ENCODE peak calls at places on chromosomes 3 and 15, in eight cellular contexts. M, D, C, B, N, X, W and E are unnamed samples.

GRCh38 chr15:20340931-20341661 is 200.5 kb downstream of the GOLGA6L6 start:
- DNase-seq in M (peak), D (peak), C (no peak), B (peak), N (no peak), X (peak), W (peak), E (peak)

GRCh38 chr15:45521596-45522167 is 873 bp downstream of the SLC30A4 start:
- DNase-seq in M (no peak), D (no peak), C (no peak), B (no peak), N (no peak), X (no peak), W (no peak), E (no peak)

GRCh38 chr3:184368804-184369183 is 7.3 kb downstream of the POLR2H start:
- DNase-seq in M (no peak), D (no peak), C (no peak), B (peak), N (no peak), X (peak), W (no peak), E (peak)

GRCh38 chr3:97914390-97914789 is 57.8 kb downstream of the RIOX2 start:
- DNase-seq in M (no peak), D (no peak), C (no peak), B (no peak), N (peak), X (no peak), W (no peak), E (no peak)

GRCh38 chr3:1960506-1960905 is 138.2 kb upstream of the CNTN4 start:
- DNase-seq in M (no peak), D (no peak), C (no peak), B (no peak), N (no peak), X (no peak), W (no peak), E (no peak)

GRCh38 chr15:45471151-45471550 is 51.4 kb downstream of the SLC30A4 start:
- DNase-seq in M (no peak), D (no peak), C (no peak), B (no peak), N (no peak), X (no peak), W (no peak), E (no peak)

GRCh38 chr3:106277731-106278130 is 408.9 kb upstream of the CBLB start:
- DNase-seq in M (no peak), D (no peak), C (no peak), B (no peak), N (peak), X (no peak), W (no peak), E (no peak)

GRCh38 chr15:33067456-33067855 is 127.1 kb downstream of the FMN1 start:
- DNase-seq in M (no peak), D (no peak), C (no peak), B (no peak), N (peak), X (no peak), W (no peak), E (no peak)

GRCh38 chr3:195453236-195453635 is 10.4 kb upstream of the ACAP2 start:
- DNase-seq in M (no peak), D (no peak), C (no peak), B (no peak), N (no peak), X (no peak), W (no peak), E (no peak)

GRCh38 chr3:189166334-189166733 is 5.4 kb upstream of the TPRG1 start:
- DNase-seq in M (no peak), D (no peak), C (no peak), B (no peak), N (no peak), X (no peak), W (no peak), E (no peak)

GRCh38 chr3:55285156-55285555 is 201.9 kb downstream of the WNT5A start:
- DNase-seq in M (no peak), D (no peak), C (no peak), B (no peak), N (no peak), X (no peak), W (no peak), E (no peak)

GRCh38 chr3:101099791-101100190 is 106.6 kb upstream of the ABI3BP start:
- DNase-seq in M (no peak), D (no peak), C (no peak), B (no peak), N (no peak), X (no peak), W (no peak), E (no peak)

GRCh38 chr3:152328841-152329240 is 60.1 kb downstream of the MBNL1 start:
- DNase-seq in M (no peak), D (no peak), C (no peak), B (no peak), N (peak), X (no peak), W (no peak), E (no peak)

GRCh38 chr3:175266993-175267960 is 408.1 kb downstream of the NAALADL2 start:
- DNase-seq in M (no peak), D (no peak), C (no peak), B (no peak), N (no peak), X (no peak), W (no peak), E (no peak)

GRCh38 chr15:69367231-69367630 is 46.9 kb upstream of the KIF23 start:
- DNase-seq in M (no peak), D (no peak), C (no peak), B (no peak), N (no peak), X (no peak), W (no peak), E (no peak)

GRCh38 chr3:126452213-126452612 is 23.5 kb downstream of the ZXDC start:
- DNase-seq in M (no peak), D (no peak), C (no peak), B (no peak), N (no peak), X (no peak), W (no peak), E (peak)

GRCh38 chr15:75532413-75533250 is 46.5 kb downstream of the PTPN9 start:
- DNase-seq in M (peak), D (peak), C (peak), B (peak), N (peak), X (peak), W (no peak), E (peak)
- H3K27ac ChIP-seq in M (no peak), D (peak), C (peak), B (peak), N (no peak), X (no peak), W (no peak), E (peak)

GRCh38 chr15:40511093-40511471 is 40.3 kb downstream of the CHST14 start:
- DNase-seq in M (no peak), D (no peak), C (no peak), B (no peak), N (peak), X (no peak), W (no peak), E (no peak)

GRCh38 chr15:40510201-40510600 is 39.4 kb downstream of the CHST14 start:
- DNase-seq in M (no peak), D (no peak), C (no peak), B (no peak), N (peak), X (no peak), W (no peak), E (no peak)

GRCh38 chr15:40511472-40512133 is 40.8 kb downstream of the CHST14 start:
- DNase-seq in M (peak), D (no peak), C (no peak), B (peak), N (peak), X (peak), W (peak), E (peak)

GRCh38 chr15:40516322-40516721 is 45.5 kb downstream of the CHST14 start:
- DNase-seq in M (no peak), D (no peak), C (no peak), B (no peak), N (no peak), X (no peak), W (no peak), E (no peak)

GRCh38 chr15:40512440-40512839 is 41.7 kb downstream of the CHST14 start:
- DNase-seq in M (no peak), D (no peak), C (no peak), B (no peak), N (no peak), X (no peak), W (no peak), E (no peak)
- H3K27ac ChIP-seq in M (no peak), D (no peak), C (no peak), B (no peak), N (no peak), X (no peak), W (no peak), E (no peak)

GRCh38 chr3:100023150-100023549 is 91.2 kb downstream of the FILIP1L start:
- DNase-seq in M (no peak), D (no peak), C (no peak), B (no peak), N (no peak), X (no peak), W (no peak), E (no peak)
- H3K27ac ChIP-seq in M (peak), D (peak), C (peak), B (peak), N (no peak), X (peak), W (no peak), E (no peak)

DNA sequence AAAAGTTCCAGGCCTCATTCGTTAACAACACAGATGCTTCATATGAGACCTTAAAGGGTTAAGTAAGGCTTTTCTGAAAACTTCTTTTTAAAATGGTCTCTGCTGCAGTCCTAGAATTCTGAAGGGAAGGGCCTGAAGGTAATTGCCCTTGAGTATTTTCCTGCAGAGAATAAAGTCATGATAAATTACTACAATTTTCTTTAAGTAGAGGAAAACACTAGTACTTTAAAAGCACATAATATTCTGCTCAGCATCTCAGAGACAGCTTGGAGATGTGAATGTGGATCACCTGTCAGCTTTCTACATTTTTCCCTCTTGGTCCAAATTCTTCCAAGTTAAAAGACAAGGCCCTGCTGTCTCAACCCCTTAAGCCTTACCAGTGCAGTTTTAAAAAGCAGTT is 419.5 kb downstream of the MFSD1 start:
- DNase-seq in M (no peak), D (no peak), C (no peak), B (no peak), N (no peak), X (no peak), W (no peak), E (no peak)
- H3K27ac ChIP-seq in M (no peak), D (no peak), C (no peak), B (no peak), N (no peak), X (no peak), W (no peak), E (no peak)

GRCh38 chr3:8793242-8793641 is 23.8 kb upstream of the OXTR start:
- DNase-seq in M (no peak), D (no peak), C (no peak), B (no peak), N (no peak), X (no peak), W (no peak), E (no peak)
- H3K27ac ChIP-seq in M (no peak), D (no peak), C (no peak), B (no peak), N (no peak), X (no peak), W (no peak), E (no peak)

DNA sequence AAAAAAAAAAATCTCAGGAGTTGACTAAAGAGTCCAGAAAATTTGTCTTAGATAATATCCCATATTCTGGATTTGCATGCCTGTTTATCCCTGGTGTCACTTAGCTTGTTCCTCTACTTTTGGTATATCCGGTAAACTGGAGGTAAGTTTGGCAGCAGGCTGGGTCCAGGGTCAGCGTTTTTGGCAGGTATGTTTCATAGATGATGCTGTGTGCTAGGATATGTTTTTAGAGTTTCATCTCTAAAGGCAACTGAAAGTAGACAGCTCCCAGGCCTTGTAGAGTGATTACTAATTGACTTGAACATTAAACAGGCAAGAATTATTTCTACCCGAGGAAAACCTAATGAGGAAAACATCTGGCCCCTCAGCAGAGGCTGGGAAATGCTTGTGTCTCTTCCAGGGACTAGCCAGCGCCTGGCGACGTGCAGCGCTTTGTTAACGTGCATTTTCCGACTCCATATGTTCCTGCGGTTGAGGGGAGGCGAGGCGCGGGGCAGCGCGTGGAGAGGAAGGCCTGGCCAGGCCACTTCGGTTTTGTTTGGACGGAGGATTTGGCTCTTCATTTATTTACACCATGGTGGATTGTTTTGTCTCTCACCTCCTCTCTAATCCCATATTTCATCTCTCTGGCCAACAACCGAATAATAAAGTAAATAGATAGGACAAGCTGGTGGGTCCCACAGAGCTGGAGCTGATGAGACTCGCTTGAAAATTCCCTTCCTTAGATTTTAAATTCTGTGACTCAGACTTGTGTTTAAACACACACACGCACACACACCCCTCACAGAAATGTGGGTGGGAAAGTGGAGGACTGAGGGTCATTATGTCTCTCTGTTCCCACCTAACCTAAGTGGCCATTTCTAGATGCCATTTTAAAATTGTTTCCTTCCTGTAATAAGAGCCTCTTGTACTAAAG is 65.3 kb downstream of the ASB7 start:
- DNase-seq in M (no peak), D (no peak), C (no peak), B (no peak), N (no peak), X (no peak), W (no peak), E (peak)
- H3K27ac ChIP-seq in M (no peak), D (no peak), C (no peak), B (peak), N (no peak), X (peak), W (peak), E (peak)

DNA sequence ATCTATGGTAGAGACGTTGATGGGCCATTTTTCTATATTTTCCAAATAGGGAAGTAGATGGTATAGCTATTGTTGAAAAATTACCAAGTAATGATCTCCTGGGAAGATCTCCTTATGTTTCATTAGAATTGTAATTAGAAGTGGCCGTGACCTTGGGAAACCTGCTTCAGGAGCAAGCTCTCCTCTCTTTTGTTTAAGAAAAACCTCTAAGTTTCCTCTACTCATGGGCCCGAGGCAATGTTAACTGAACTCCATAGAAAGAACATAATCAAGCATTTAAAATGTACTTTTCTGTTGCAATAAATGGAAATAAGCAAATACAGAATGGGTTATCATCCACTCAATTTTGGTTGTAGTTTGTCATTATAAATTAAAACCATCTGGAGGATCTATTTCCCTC is 511.2 kb upstream of the MDFIC2 start:
- DNase-seq in M (no peak), D (no peak), C (no peak), B (no peak), N (no peak), X (no peak), W (no peak), E (no peak)
- H3K27ac ChIP-seq in M (no peak), D (no peak), C (peak), B (no peak), N (no peak), X (no peak), W (no peak), E (no peak)

GRCh38 chr3:69182588-69183299 is 60.3 kb upstream of the LMOD3 start:
- DNase-seq in M (no peak), D (no peak), C (no peak), B (no peak), N (no peak), X (no peak), W (no peak), E (no peak)
- H3K27ac ChIP-seq in M (no peak), D (no peak), C (no peak), B (peak), N (no peak), X (no peak), W (no peak), E (no peak)

DNA sequence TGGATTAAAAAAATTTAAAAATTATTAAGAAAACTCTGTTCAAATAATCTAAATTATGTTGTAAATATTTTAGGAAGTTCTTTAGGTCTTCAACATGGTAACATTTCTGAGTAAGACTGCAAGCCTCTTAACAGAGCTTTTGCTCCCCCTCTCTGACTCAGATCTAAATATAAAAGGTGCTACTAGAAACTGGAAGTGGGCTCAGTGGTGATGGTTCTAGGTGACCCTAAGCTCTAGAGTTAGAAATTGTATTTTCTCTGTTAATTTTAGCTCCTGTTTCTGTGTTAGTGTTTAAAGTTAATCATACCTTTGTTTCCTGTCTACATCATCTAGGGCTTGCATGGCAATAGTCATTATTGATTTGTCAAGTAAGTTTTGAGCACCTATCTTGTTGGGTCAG is 159.9 kb upstream of the MEIS2 start:
- DNase-seq in M (no peak), D (no peak), C (no peak), B (no peak), N (no peak), X (no peak), W (no peak), E (no peak)
- H3K27ac ChIP-seq in M (no peak), D (no peak), C (no peak), B (no peak), N (no peak), X (no peak), W (no peak), E (no peak)

GRCh38 chr3:124984754-124985153 is 50.2 kb upstream of the MUC13 start:
- DNase-seq in M (no peak), D (no peak), C (no peak), B (no peak), N (no peak), X (no peak), W (no peak), E (no peak)
- H3K27ac ChIP-seq in M (no peak), D (peak), C (peak), B (peak), N (no peak), X (peak), W (no peak), E (peak)